ENCODE peak calls at places on chromosome 12, in seven cellular contexts. J is fibroblast of lung; I is MM.1S; W is dorsolateral prefrontal cortex; H is neuronal stem cell; V is effector memory CD4-positive, alpha-beta T cell; L is ovary. X is an unnamed sample.

GRCh38 chr12:263574-263973 is 938 bp upstream of the SLC6A13 start:
- DNase-seq in J (no peak), I (no peak), W (no peak), H (no peak), V (no peak), L (no peak), X (no peak)

GRCh38 chr12:63826002-63826585 is 18.4 kb upstream of the SRGAP1 start:
- DNase-seq in J (peak), I (peak), W (no peak), H (peak), V (no peak), L (no peak), X (no peak)

GRCh38 chr12:7439579-7440505 is 4.1 kb downstream of the CD163L1 start:
- DNase-seq in J (peak), I (no peak), W (peak), H (peak), V (peak), L (no peak), X (no peak)

GRCh38 chr12:53306826-53307225 is 7.3 kb downstream of the MYG1 start:
- DNase-seq in J (no peak), I (no peak), W (no peak), H (no peak), V (no peak), L (no peak), X (no peak)

GRCh38 chr12:111597731-111598636 is 1.1 kb downstream of the ATXN2 start:
- DNase-seq in J (peak), I (peak), W (peak), H (peak), V (peak), L (peak), X (no peak)

GRCh38 chr12:23055004-23055403 is 430.0 kb downstream of the ETNK1 start:
- DNase-seq in J (peak), I (peak), W (no peak), H (peak), V (no peak), L (no peak), X (no peak)

GRCh38 chr12:46386360-46386867 is 13.8 kb upstream of the SLC38A2 start:
- DNase-seq in J (peak), I (no peak), W (no peak), H (no peak), V (no peak), L (no peak), X (no peak)

GRCh38 chr12:3145546-3146310 is 68.5 kb downstream of the TSPAN9 start:
- DNase-seq in J (no peak), I (no peak), W (no peak), H (no peak), V (no peak), L (no peak), X (no peak)

GRCh38 chr12:123667771-123668170 is 3.1 kb upstream of the TCTN2 start:
- DNase-seq in J (no peak), I (no peak), W (no peak), H (no peak), V (no peak), L (no peak), X (no peak)

GRCh38 chr12:54725233-54725843 is 77.2 kb upstream of the DCD start:
- DNase-seq in J (peak), I (peak), W (no peak), H (no peak), V (no peak), L (no peak), X (no peak)

GRCh38 chr12:111488271-111488670 is 82.5 kb downstream of the SH2B3 start:
- DNase-seq in J (peak), I (no peak), W (no peak), H (no peak), V (no peak), L (no peak), X (no peak)

GRCh38 chr12:124740691-124741137 is 123.0 kb downstream of the SCARB1 start:
- DNase-seq in J (no peak), I (no peak), W (peak), H (no peak), V (no peak), L (no peak), X (no peak)

GRCh38 chr12:8065991-8066594 is at the start of gene C3AR1:
- DNase-seq in J (peak), I (peak), W (no peak), H (no peak), V (peak), L (no peak), X (no peak)

GRCh38 chr12:53659609-53660008 is 16.3 kb downstream of the ATP5MC2 start:
- DNase-seq in J (peak), I (no peak), W (no peak), H (no peak), V (no peak), L (no peak), X (no peak)

GRCh38 chr12:119006749-119007148 is 25.4 kb downstream of the SRRM4 start:
- DNase-seq in J (no peak), I (no peak), W (no peak), H (no peak), V (no peak), L (no peak), X (no peak)

GRCh38 chr12:59084758-59085383 is 164.6 kb upstream of the LRIG3 start:
- DNase-seq in J (peak), I (no peak), W (no peak), H (no peak), V (no peak), L (no peak), X (no peak)

GRCh38 chr12:130119241-130119861 is 42.9 kb upstream of the FZD10 start:
- DNase-seq in J (no peak), I (no peak), W (no peak), H (no peak), V (no peak), L (no peak), X (no peak)

GRCh38 chr12:5193569-5193968 is 149.9 kb downstream of the KCNA5 start:
- DNase-seq in J (no peak), I (no peak), W (no peak), H (no peak), V (no peak), L (no peak), X (no peak)

GRCh38 chr12:40650038-40650704 is 42.1 kb upstream of the CNTN1 start:
- DNase-seq in J (no peak), I (no peak), W (no peak), H (no peak), V (no peak), L (no peak), X (no peak)

GRCh38 chr12:25810683-25811082 is 147.8 kb upstream of the RASSF8 start:
- DNase-seq in J (no peak), I (no peak), W (no peak), H (no peak), V (no peak), L (no peak), X (no peak)

GRCh38 chr12:123045678-123046077 is 65.2 kb downstream of the ARL6IP4 start:
- DNase-seq in J (no peak), I (no peak), W (no peak), H (no peak), V (no peak), L (no peak), X (no peak)

GRCh38 chr12:22860926-22861325 is 236.0 kb downstream of the ETNK1 start:
- DNase-seq in J (no peak), I (no peak), W (no peak), H (no peak), V (no peak), L (no peak), X (no peak)

GRCh38 chr12:176321-177181 is 37.4 kb downstream of the SLC6A12 start:
- DNase-seq in J (peak), I (no peak), W (no peak), H (no peak), V (no peak), L (no peak), X (no peak)

GRCh38 chr12:92248977-92249376 is 103.3 kb upstream of the BTG1 start:
- DNase-seq in J (no peak), I (no peak), W (no peak), H (no peak), V (no peak), L (no peak), X (no peak)

DNA sequence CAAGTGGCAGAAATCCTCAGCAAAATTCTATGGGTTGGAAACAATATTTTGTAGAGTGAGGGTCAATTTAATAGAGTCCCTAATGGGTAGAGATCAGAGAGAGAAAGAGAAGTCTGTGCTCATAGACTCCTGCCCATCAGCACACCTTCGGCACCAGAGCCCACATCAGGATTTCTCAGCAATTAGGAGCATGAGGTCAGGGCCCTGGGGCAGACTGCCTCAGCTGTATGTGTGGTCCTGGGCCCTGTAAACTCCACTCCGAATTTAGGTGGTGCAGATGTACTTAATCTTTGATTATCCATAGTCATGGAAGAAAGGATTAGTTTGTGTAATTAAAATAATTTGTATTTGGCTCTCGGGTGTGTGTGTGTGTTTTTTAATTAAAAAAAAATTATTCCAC is 372.6 kb downstream of the AEBP2 start:
- DNase-seq in J (no peak), I (no peak), W (no peak), H (no peak), V (no peak), L (no peak), X (no peak)
- H3K4me3 ChIP-seq in J (no peak), I (no peak), W (no peak), H (no peak), V (no peak), L (no peak), X (no peak)

GRCh38 chr12:13198921-13199320 is 2.4 kb downstream of the EMP1 start:
- DNase-seq in J (peak), I (no peak), W (no peak), H (no peak), V (no peak), L (no peak), X (no peak)
- H3K4me3 ChIP-seq in J (peak), I (no peak), W (no peak), H (no peak), V (no peak), L (peak), X (no peak)

GRCh38 chr12:117139025-117139717 is 40.0 kb upstream of the TESC start:
- DNase-seq in J (no peak), I (no peak), W (no peak), H (no peak), V (no peak), L (no peak), X (no peak)
- H3K4me3 ChIP-seq in J (no peak), I (no peak), W (no peak), H (no peak), V (no peak), L (no peak), X (no peak)

GRCh38 chr12:100141998-100142850 is 450 bp downstream of the BLTP3B start:
- DNase-seq in J (no peak), I (peak), W (peak), H (peak), V (peak), L (peak), X (no peak)
- H3K4me3 ChIP-seq in J (peak), I (peak), W (peak), H (peak), V (peak), L (peak), X (peak)